ENCODE peak calls at places on chromosomes 1 and 21, in six cellular contexts. F is IMR-90, T is thyroid gland, L is NB4, R is heart left ventricle, M is testis. Y is an unnamed sample.

GRCh38 chr1:172451002-172451443 is 7.2 kb upstream of the PIGC start:
- DNase-seq in L (no peak), R (no peak), T (no peak), M (no peak), F (peak; percentile 79), Y (peak; percentile 44)

GRCh38 chr1:86082183-86082582 is 74.4 kb downstream of the COL24A1 start:
- DNase-seq in M (no peak), T (no peak), R (no peak), F (no peak), L (peak; percentile 11), Y (peak; percentile 30)

GRCh38 chr1:74673351-74674111 is at the start of gene ERICH3:
- DNase-seq in T (peak; percentile 10), M (peak; percentile 19), L (no peak), F (no peak), R (no peak), Y (peak; percentile 5)

GRCh38 chr1:183622013-183622412 is 13.6 kb downstream of the ARPC5 start:
- DNase-seq in F (no peak), R (no peak), L (peak; percentile 13), T (no peak), M (no peak), Y (no peak)

GRCh38 chr21:15682182-15682895 is 47.4 kb upstream of the USP25 start:
- DNase-seq in M (no peak), T (no peak), F (peak; percentile 76), R (no peak), L (peak; percentile 90), Y (peak; percentile 73)

GRCh38 chr1:79847715-79848114 is 841.2 kb upstream of the ADGRL4 start:
- DNase-seq in F (no peak), L (no peak), M (no peak), T (no peak), R (no peak), Y (no peak)

GRCh38 chr1:84918706-84919105 is 25.7 kb upstream of the LPAR3 start:
- DNase-seq in T (no peak), R (no peak), F (no peak), L (no peak), M (no peak), Y (no peak)

GRCh38 chr1:226736001-226736907 is 2.8 kb downstream of the ITPKB start:
- DNase-seq in T (no peak), R (peak; percentile 53), M (no peak), L (no peak), F (no peak), Y (no peak)

GRCh38 chr1:47491341-47491753 is 53.5 kb downstream of the FOXD2 start:
- DNase-seq in T (no peak), L (peak; percentile 20), M (no peak), F (no peak), R (peak; percentile 34), Y (no peak)

GRCh38 chr1:221888801-221889200 is 146.9 kb upstream of the DUSP10 start:
- DNase-seq in L (no peak), T (no peak), M (no peak), R (no peak), F (no peak), Y (no peak)

GRCh38 chr1:17520041-17520440 is 19.5 kb upstream of the ARHGEF10L start:
- DNase-seq in R (no peak), T (peak; percentile 18), L (no peak), F (no peak), M (no peak), Y (peak; percentile 96)

GRCh38 chr1:229768232-229768631 is 142.2 kb downstream of the URB2 start:
- DNase-seq in R (no peak), T (no peak), M (no peak), F (no peak), L (no peak), Y (no peak)

GRCh38 chr1:17194981-17195528 is 9.9 kb upstream of the PADI1 start:
- DNase-seq in F (no peak), M (no peak), L (no peak), R (no peak), T (no peak), Y (no peak)

GRCh38 chr21:37430184-37430821 is 63.7 kb downstream of the DYRK1A start:
- DNase-seq in M (no peak), L (no peak), F (no peak), R (no peak), T (peak; percentile 12), Y (peak; percentile 81)

GRCh38 chr1:240998024-240998423 is 359.0 kb downstream of the RGS7 start:
- DNase-seq in M (no peak), F (no peak), L (no peak), T (no peak), R (no peak), Y (no peak)

GRCh38 chr1:202213361-202214088 is 19.9 kb downstream of the LGR6 start:
- DNase-seq in M (no peak), F (no peak), T (no peak), L (peak; percentile 26), R (no peak), Y (peak; percentile 34)

GRCh38 chr1:118388341-118388740 is 203.3 kb upstream of the SPAG17 start:
- DNase-seq in T (no peak), R (no peak), F (no peak), L (no peak), M (no peak), Y (no peak)

GRCh38 chr1:210674151-210674550 is 345.4 kb downstream of the HHAT start:
- DNase-seq in R (no peak), F (no peak), L (no peak), T (no peak), M (no peak), Y (no peak)

GRCh38 chr21:41364308-41364707 is 2.5 kb downstream of the MX2 start:
- DNase-seq in R (no peak), F (no peak), L (no peak), M (no peak), T (no peak), Y (peak; percentile 35)

GRCh38 chr1:243341074-243341473 is 85.2 kb downstream of the SDCCAG8 start:
- DNase-seq in T (no peak), L (no peak), R (no peak), F (peak; percentile 49), M (no peak), Y (no peak)

GRCh38 chr1:200443860-200444259 is 34.0 kb upstream of the ZNF281 start:
- DNase-seq in T (no peak), F (no peak), L (no peak), R (no peak), M (no peak), Y (no peak)

GRCh38 chr1:200445213-200445612 is 35.4 kb upstream of the ZNF281 start:
- DNase-seq in T (no peak), M (no peak), F (peak; percentile 74), L (no peak), R (no peak), Y (peak; percentile 72)

GRCh38 chr1:200444478-200444877 is 34.6 kb upstream of the ZNF281 start:
- DNase-seq in F (no peak), R (no peak), L (no peak), T (no peak), M (no peak), Y (no peak)

GRCh38 chr1:200452850-200453543 is 43.2 kb upstream of the ZNF281 start:
- DNase-seq in L (no peak), M (no peak), R (no peak), T (no peak), F (no peak), Y (no peak)

GRCh38 chr1:200448034-200448762 is 38.4 kb upstream of the ZNF281 start:
- DNase-seq in L (no peak), R (no peak), F (no peak), M (no peak), T (no peak), Y (no peak)
- TF ChIP-seq CTCF in L (no peak), R (no peak), F (no peak), M (no peak), T (no peak), Y (no peak)

DNA sequence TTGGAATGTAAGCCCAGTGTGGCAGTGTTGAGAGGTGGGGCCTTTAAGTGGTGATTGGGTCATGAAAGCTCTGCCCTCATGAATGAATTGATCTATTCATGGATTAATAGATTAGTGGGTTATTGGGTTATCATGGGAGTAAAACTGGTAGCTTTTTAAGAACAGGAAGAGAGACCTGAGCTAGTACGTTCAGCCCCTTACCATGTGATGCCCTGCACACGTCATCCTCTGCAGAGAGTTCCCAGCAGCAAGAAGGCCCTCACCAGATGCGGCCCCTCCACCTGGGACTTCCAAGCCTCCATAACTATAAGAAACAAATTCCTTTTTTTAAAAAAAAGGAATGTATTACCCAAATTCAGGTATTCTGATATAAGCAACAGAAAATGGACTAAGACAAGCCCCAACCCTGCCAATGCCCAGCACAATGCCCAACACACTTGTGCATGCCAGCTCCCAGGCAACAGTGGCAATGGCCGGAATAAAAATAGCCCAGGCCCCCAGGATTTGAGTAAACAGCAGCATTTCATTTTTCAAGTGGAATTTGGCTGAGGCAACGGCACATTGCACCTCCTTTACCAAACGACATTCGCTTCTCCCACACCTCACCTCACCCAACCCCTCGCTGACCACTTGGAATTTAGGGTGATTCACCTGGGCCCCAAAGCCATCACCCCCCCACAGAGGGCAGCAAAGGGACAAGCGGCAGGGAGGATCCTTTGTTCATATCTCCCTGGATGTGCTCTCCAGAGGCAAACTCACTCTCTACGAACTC is 215.9 kb downstream of the TOMM20 start:
- DNase-seq in L (no peak), M (no peak), T (peak; percentile 86), F (no peak), R (peak; percentile 43), Y (no peak)
- H3K4me3 ChIP-seq in L (no peak overlapping the region), M (no peak overlapping the region), T (no peak overlapping the region), F (no peak overlapping the region), R (no peak overlapping the region), Y (no peak overlapping the region)

GRCh38 chr21:46326110-46326703 is 2.3 kb downstream of the PCNT start:
- DNase-seq in L (no peak), M (no peak), F (no peak), R (no peak), T (no peak), Y (peak; percentile 16)

GRCh38 chr21:46323710-46324389 is at the start of the genes C21orf58 and PCNT:
- DNase-seq in R (peak; percentile 99), M (peak; percentile 98), L (peak; percentile 97), F (peak; percentile 97), T (peak; percentile 98), Y (peak; percentile 98)

GRCh38 chr21:46323227-46323709 is 402 bp downstream of the C21orf58 start:
- DNase-seq in F (no peak), T (no peak), M (peak; percentile 34), L (peak; percentile 45), R (no peak), Y (peak; percentile 17)

GRCh38 chr21:46325073-46325912 is 1.3 kb downstream of the PCNT start:
- DNase-seq in T (peak; percentile 14), R (peak; percentile 66), L (peak; percentile 78), M (peak; percentile 53), F (peak; percentile 47), Y (peak; percentile 71)

DNA sequence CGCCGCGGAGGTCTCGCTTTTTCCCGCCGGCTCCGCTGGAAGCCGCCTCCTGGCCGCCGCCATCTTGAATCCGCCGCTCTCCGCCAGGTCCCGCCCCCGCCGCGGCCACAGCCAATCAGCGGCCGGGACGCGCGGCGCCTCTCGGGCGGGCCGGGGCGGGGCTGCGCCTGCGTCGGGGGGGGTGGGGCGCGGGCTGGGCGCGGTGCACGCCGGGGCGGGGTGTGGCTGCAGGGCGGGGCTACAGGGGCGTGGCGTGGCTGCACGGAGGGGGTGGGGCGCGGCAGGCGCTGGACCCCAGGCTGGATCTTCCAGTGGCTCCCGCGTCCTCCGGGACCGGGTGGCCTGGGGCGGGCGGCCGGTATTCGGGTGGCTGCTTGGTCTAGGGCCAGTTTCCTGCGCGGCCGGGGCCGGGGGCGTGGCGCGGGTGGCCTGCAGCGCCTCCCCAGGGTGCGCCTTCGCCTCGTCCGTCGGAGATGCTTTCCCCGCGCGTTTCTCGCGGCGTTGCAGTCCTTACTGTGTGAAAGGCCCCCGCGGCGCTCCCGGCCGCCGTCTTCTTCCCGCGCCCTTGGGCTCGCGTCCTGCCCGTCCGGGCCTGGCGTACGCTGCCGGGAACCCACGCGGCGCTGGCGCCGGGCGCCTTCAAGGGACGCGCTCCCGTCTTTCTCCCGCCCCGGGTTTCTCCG is 575 bp downstream of the PCNT start:
- DNase-seq in F (peak; percentile 70), M (peak; percentile 90), T (peak; percentile 79), L (peak; percentile 86), R (peak; percentile 88), Y (peak; percentile 87)
- TF ChIP-seq CTCF in F (peak; percentile 23), M (no peak), T (no peak), L (no peak), R (no peak), Y (no peak)

GRCh38 chr1:6447818-6448748 is 17.9 kb downstream of the TNFRSF25 start:
- DNase-seq in M (no peak), L (no peak), T (no peak), R (no peak), F (no peak), Y (peak; percentile 42)
- H3K4me3 ChIP-seq in M (peak overlapping the region; percentile 9), L (no peak overlapping the region), T (no peak overlapping the region), R (no peak overlapping the region), F (no peak overlapping the region), Y (no peak overlapping the region)